ENCODE peak calls at places on chromosome X, in nine cellular contexts. I is EH, A is B cell, Q is stromal cell of bone marrow, B is aorta, Z is GM23248, K is upper lobe of right lung, Y is NCI-H2081, N is fibroblast of villous mesenchyme. U is an unnamed sample.
A peak's percentile ranks its signal among the peaks of the same experiment; 100 is the strongest.

GRCh38 chrX:9340619-9341304 is 124.1 kb upstream of the TBL1X start:
- DNase-seq in Z (peak; percentile 61), B (no peak), A (peak; percentile 42), Y (no peak), N (peak; percentile 76), I (peak; percentile 80), Q (no peak), K (no peak), U (peak; percentile 65)

GRCh38 chrX:111568356-111568755 is 56.9 kb downstream of the SERTM2 start:
- DNase-seq in Z (peak; percentile 21), B (no peak), Y (peak; percentile 3), Q (no peak), N (peak; percentile 31), K (no peak), A (no peak), I (peak; percentile 0), U (peak; percentile 2)

GRCh38 chrX:2425281-2426071 is 75.3 kb downstream of the DHRSX start:
- DNase-seq in I (no peak), Z (no peak), Q (no peak), N (no peak), B (no peak), Y (no peak), K (no peak), A (no peak), U (no peak)

GRCh38 chrX:22122510-22122909 is 90.4 kb downstream of the PHEX start:
- DNase-seq in Z (peak; percentile 76), A (no peak), K (no peak), N (peak; percentile 13), I (peak; percentile 29), Q (peak; percentile 88), Y (no peak), B (no peak), U (peak; percentile 54)

GRCh38 chrX:19283597-19284339 is 60.0 kb upstream of the PDHA1 start:
- DNase-seq in A (no peak), K (no peak), B (no peak), I (no peak), Q (no peak), Y (no peak), Z (no peak), N (no peak), U (no peak)

GRCh38 chrX:112704226-112704625 is 24.5 kb upstream of the LHFPL1 start:
- DNase-seq in K (no peak), N (no peak), A (no peak), Z (no peak), I (no peak), Q (no peak), B (peak; percentile 48), Y (no peak), U (no peak)

GRCh38 chrX:94961730-94962129 is 1287.7 kb downstream of the FAM133A start:
- DNase-seq in N (no peak), K (no peak), A (no peak), I (no peak), Q (no peak), B (no peak), Z (no peak), Y (no peak), U (no peak)

GRCh38 chrX:21493226-21493850 is 119.1 kb downstream of the CNKSR2 start:
- DNase-seq in Q (peak; percentile 10), N (no peak), I (peak; percentile 34), B (no peak), K (no peak), A (no peak), Z (peak; percentile 59), Y (no peak), U (no peak)

GRCh38 chrX:130975947-130976346 is 72.9 kb upstream of the ENOX2 start:
- DNase-seq in N (peak; percentile 58), Y (peak; percentile 46), Z (peak; percentile 62), I (peak; percentile 41), K (no peak), Q (peak; percentile 26), B (no peak), A (no peak), U (peak; percentile 67)

GRCh38 chrX:153526801-153527599 is 9.6 kb downstream of the ATP2B3 start:
- DNase-seq in Y (no peak), B (no peak), A (no peak), K (no peak), Z (no peak), I (no peak), Q (no peak), N (no peak), U (no peak)

GRCh38 chrX:40272141-40272540 is 174.4 kb upstream of the BCOR start:
- DNase-seq in A (no peak), K (no peak), Q (no peak), Y (no peak), I (peak; percentile 49), Z (peak; percentile 8), N (peak; percentile 53), B (no peak), U (no peak)

GRCh38 chrX:12446342-12447075 is 308.2 kb downstream of the FRMPD4 start:
- DNase-seq in I (peak; percentile 70), N (peak; percentile 58), A (no peak), B (no peak), K (no peak), Z (no peak), Y (no peak), Q (peak; percentile 26), U (peak; percentile 89)

GRCh38 chrX:132532955-132533354 is 44.1 kb upstream of the MBNL3 start:
- DNase-seq in A (no peak), Y (no peak), N (peak; percentile 93), I (peak; percentile 0), K (no peak), B (no peak), Z (peak; percentile 2), Q (peak; percentile 17), U (peak; percentile 33)

GRCh38 chrX:1466232-1466661 is 13.5 kb upstream of the ASMTL start:
- DNase-seq in Q (no peak), I (no peak), Y (no peak), K (peak; percentile 58), B (peak; percentile 67), N (no peak), A (peak; percentile 38), Z (no peak), U (no peak)

GRCh38 chrX:120446503-120446902 is 22.6 kb downstream of the LAMP2 start:
- DNase-seq in I (peak; percentile 73), N (peak; percentile 78), Q (peak; percentile 55), B (no peak), K (no peak), Z (peak; percentile 59), A (no peak), Y (no peak), U (peak; percentile 77)

GRCh38 chrX:81174286-81174685 is 27.4 kb downstream of the HMGN5 start:
- DNase-seq in A (no peak), I (peak; percentile 38), Q (peak; percentile 5), N (peak; percentile 27), B (no peak), K (no peak), Z (peak; percentile 45), Y (no peak), U (peak; percentile 62)

GRCh38 chrX:118496763-118497079 is 1.1 kb downstream of the DOCK11 start:
- DNase-seq in K (no peak), Z (peak; percentile 27), N (no peak), Q (no peak), A (no peak), B (no peak), I (no peak), Y (no peak), U (no peak)

GRCh38 chrX:102341867-102342266 is 94.9 kb downstream of the NXF2 start:
- DNase-seq in Z (peak; percentile 6), N (no peak), B (no peak), I (peak; percentile 4), Q (no peak), K (no peak), Y (no peak), A (no peak), U (no peak)

GRCh38 chrX:72142094-72142843 is 10.6 kb upstream of the RTL5 start:
- DNase-seq in Q (no peak), K (no peak), N (no peak), Y (peak; percentile 86), Z (no peak), I (no peak), B (no peak), A (peak; percentile 60), U (no peak)

GRCh38 chrX:22699591-22700091 is 300.1 kb upstream of the DDX53 start:
- DNase-seq in B (no peak), Q (peak; percentile 77), N (no peak), Y (no peak), I (peak; percentile 71), A (no peak), K (no peak), Z (peak; percentile 87), U (peak; percentile 9)

GRCh38 chrX:117607571-117607970 is 509.0 kb downstream of the KLHL13 start:
- DNase-seq in K (no peak), Y (no peak), I (no peak), B (no peak), Z (no peak), N (no peak), A (no peak), Q (no peak), U (no peak)

GRCh38 chrX:68121835-68122234 is 311.5 kb downstream of the OPHN1 start:
- DNase-seq in B (no peak), I (no peak), Z (no peak), Q (no peak), K (no peak), Y (no peak), N (no peak), A (no peak), U (no peak)

GRCh38 chrX:71315917-71316316 is 14.4 kb downstream of the ITGB1BP2 start:
- DNase-seq in B (peak; percentile 39), K (no peak), N (peak; percentile 71), A (no peak), Z (peak; percentile 71), Y (no peak), Q (peak; percentile 37), I (peak; percentile 78), U (peak; percentile 64)

GRCh38 chrX:115535844-115536243 is 25.1 kb upstream of the PLS3 start:
- DNase-seq in A (no peak), Y (no peak), N (no peak), K (no peak), Z (peak; percentile 7), B (no peak), I (peak; percentile 9), Q (no peak), U (peak; percentile 27)

GRCh38 chrX:110363241-110363640 is 4.6 kb downstream of the RTL9 start:
- DNase-seq in Q (no peak), Y (no peak), N (no peak), K (no peak), A (no peak), B (no peak), I (no peak), Z (no peak), U (no peak)

GRCh38 chrX:136710324-136710951 is 62.5 kb downstream of the CD40LG start:
- DNase-seq in Z (peak; percentile 38), N (no peak), I (peak; percentile 19), Y (no peak), A (no peak), B (no peak), Q (peak; percentile 11), K (no peak), U (peak; percentile 17)

GRCh38 chrX:154136627-154137161 is 7.3 kb upstream of the OPN1LW start:
- DNase-seq in B (peak; percentile 91), I (peak; percentile 65), Z (peak; percentile 73), Q (no peak), N (peak; percentile 56), K (peak; percentile 80), Y (peak; percentile 11), A (peak; percentile 67), U (peak; percentile 60)

GRCh38 chrX:119696251-119696890 is 3.4 kb upstream of the SEPTIN6 start:
- DNase-seq in B (no peak), Z (no peak), Q (no peak), I (no peak), Y (no peak), K (no peak), N (no peak), A (peak; percentile 46), U (no peak)

GRCh38 chrX:71103110-71103983 is 3.2 kb downstream of the CXorf65 start:
- DNase-seq in A (peak; percentile 45), Y (no peak), Z (peak; percentile 14), N (no peak), I (peak; percentile 10), K (no peak), Q (no peak), B (peak; percentile 50), U (no peak)

U was measured in cardiac fibroblast.